ENCODE peak calls at places on chromosomes 3 and 15, in five cellular contexts. G is upper lobe of left lung; V is left lung; B is CD8-positive, alpha-beta T cell; X is right atrium auricular region. Q is an unnamed sample.

GRCh38 chr3:72969766-72970165 is 26.8 kb upstream of the PPP4R2 start:
- DNase-seq in G (no peak), B (no peak), X (no peak), V (no peak), Q (no peak)

GRCh38 chr3:39098473-39099000 is 8.9 kb downstream of the GORASP1 start:
- DNase-seq in X (no peak), V (no peak), B (no peak), G (no peak), Q (no peak)

GRCh38 chr3:113275876-113276580 is 64.7 kb downstream of the BOC start:
- DNase-seq in V (no peak), X (peak; percentile 78), G (no peak), B (no peak), Q (no peak)

GRCh38 chr3:129723558-129724324 is 117.3 kb upstream of the PLXND1 start:
- DNase-seq in G (no peak), B (no peak), V (no peak), X (peak; percentile 83), Q (no peak)

GRCh38 chr3:133114198-133114597 is 76.0 kb downstream of the TMEM108 start:
- DNase-seq in V (no peak), X (no peak), B (no peak), G (no peak), Q (no peak)

GRCh38 chr3:102002056-102002455 is 152.7 kb downstream of the NFKBIZ start:
- DNase-seq in X (no peak), G (no peak), B (no peak), V (no peak), Q (no peak)

GRCh38 chr3:79086514-79086913 is 681.3 kb downstream of the ROBO1 start:
- DNase-seq in B (no peak), G (no peak), X (no peak), V (no peak), Q (no peak)

GRCh38 chr3:13700889-13701288 is 152.0 kb downstream of the FBLN2 start:
- DNase-seq in B (no peak), G (no peak), X (no peak), V (no peak), Q (no peak)

GRCh38 chr3:14170569-14171159 is 7.7 kb downstream of the XPC start:
- DNase-seq in X (no peak), B (no peak), V (no peak), G (no peak), Q (no peak)

GRCh38 chr15:90780916-90781315 is 63.8 kb downstream of the BLM start:
- DNase-seq in X (no peak), B (peak; percentile 11), V (no peak), G (no peak), Q (no peak)

GRCh38 chr3:98779936-98780335 is 16.8 kb downstream of the ST3GAL6 start:
- DNase-seq in B (no peak), V (no peak), G (no peak), X (no peak), Q (no peak)

GRCh38 chr3:18964640-18965039 is 183.7 kb upstream of the KCNH8 start:
- DNase-seq in V (no peak), G (no peak), X (no peak), B (no peak), Q (no peak)

GRCh38 chr3:57120040-57120802 is 44.9 kb downstream of the IL17RD start:
- DNase-seq in V (no peak), X (no peak), B (no peak), G (no peak), Q (no peak)

GRCh38 chr3:120604382-120604781 is 8.2 kb downstream of the NDUFB4 start:
- DNase-seq in G (no peak), X (no peak), V (no peak), B (no peak), Q (no peak)

GRCh38 chr15:36185438-36185837 is 394.0 kb upstream of the CDIN1 start:
- DNase-seq in G (no peak), B (no peak), V (no peak), X (no peak), Q (no peak)

GRCh38 chr3:188212308-188212969 is 58.5 kb downstream of the LPP start:
- DNase-seq in X (peak; percentile 57), G (no peak), B (no peak), V (no peak), Q (no peak)

GRCh38 chr15:64857421-64857820 is 15.7 kb downstream of the PLEKHO2 start:
- DNase-seq in X (no peak), G (no peak), B (no peak), V (no peak), Q (no peak)

GRCh38 chr3:47578691-47579632 is at the start of gene CSPG5:
- DNase-seq in G (peak; percentile 90), V (no peak), B (peak; percentile 17), X (no peak), Q (no peak)

DNA sequence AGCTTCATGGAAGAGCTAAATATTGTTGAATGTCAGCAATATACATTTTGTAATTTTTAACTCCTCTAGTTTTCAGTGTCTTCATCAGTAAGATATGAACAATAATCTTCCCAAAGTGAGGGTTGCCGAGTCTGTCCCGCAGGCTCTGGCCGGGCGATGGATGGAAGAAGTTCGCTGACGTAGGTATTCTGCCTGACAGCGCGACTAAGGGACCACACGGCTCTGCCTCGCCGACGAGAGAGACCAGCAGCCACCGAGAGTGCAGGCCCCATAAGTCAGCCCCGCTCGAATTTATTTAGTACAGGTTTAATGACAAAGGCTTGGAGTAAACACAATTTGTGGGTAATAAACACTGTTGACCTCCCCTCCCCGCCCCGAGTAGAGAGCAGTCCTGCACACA is 427.4 kb upstream of the NECTIN3 start:
- DNase-seq in B (no peak), G (peak; percentile 32), X (no peak), V (no peak), Q (no peak)
- H3K27me3 ChIP-seq in B (no peaks in the 10 kb centered on the region), G (no peaks in the 10 kb centered on the region), X (no peaks in the 10 kb centered on the region), V (no peaks in the 10 kb centered on the region), Q (no peaks in the 10 kb centered on the region)

DNA sequence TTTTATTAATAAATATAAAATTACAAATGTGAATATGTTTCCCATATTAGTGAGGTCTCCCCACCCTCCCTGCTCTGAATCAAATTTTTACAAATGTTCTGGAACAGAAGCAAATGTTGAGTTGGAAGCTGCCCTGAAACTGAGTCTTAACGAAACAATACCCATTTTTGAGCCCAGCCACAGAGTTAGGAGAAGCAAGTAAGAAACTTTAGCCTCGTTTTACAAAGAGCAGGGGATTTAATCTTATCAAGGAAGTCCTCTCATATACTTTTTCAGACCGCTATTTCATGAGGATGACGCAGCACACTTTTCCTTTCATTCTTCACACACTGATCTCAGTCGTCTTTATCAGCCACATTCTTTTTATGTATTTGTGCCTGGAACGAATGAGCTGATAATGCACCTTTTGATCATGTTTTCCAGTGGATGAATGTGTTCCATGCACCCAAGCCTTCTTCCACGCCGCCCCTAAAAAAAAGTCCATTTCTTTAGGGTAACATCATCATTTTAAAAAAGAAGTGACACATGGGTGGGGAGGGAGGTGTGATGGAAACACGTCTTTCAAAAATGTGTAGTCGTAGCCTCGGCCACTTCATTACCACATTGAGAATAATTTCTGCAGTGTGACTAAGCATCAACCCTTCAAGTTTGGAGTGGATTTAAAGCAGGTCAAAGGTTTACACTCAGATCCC is 48.1 kb downstream of the SETMAR start:
- DNase-seq in B (peak; percentile 13), G (no peak), X (no peak), V (no peak), Q (no peak)
- TF ChIP-seq CTCF in B (peak; percentile 23), G (no peak), X (peak; percentile 39), V (peak; percentile 24), Q (peak; percentile 58)

GRCh38 chr3:44509985-44510360 is 32.5 kb upstream of the ZNF445 start:
- DNase-seq in G (no peak), B (peak; percentile 11), X (no peak), V (no peak), Q (no peak)

GRCh38 chr3:44506961-44507360 is 29.5 kb upstream of the ZNF445 start:
- DNase-seq in B (no peak), X (no peak), V (no peak), G (no peak), Q (no peak)

GRCh38 chr3:44509393-44509921 is 32.0 kb upstream of the ZNF445 start:
- DNase-seq in B (no peak), V (no peak), X (no peak), G (no peak), Q (no peak)

GRCh38 chr3:44504566-44504965 is 27.1 kb upstream of the ZNF445 start:
- DNase-seq in G (no peak), B (no peak), X (no peak), V (no peak), Q (no peak)

GRCh38 chr3:44506556-44506955 is 29.1 kb upstream of the ZNF445 start:
- DNase-seq in X (no peak), B (no peak), V (no peak), G (no peak), Q (no peak)
- H3K9me3 ChIP-seq in X (no peaks in the 10 kb centered on the region), B (peaks cover 2% of the 10 kb centered on the region), V (peaks cover 16% of the 10 kb centered on the region), G (peaks cover 10% of the 10 kb centered on the region), Q (peaks cover 10% of the 10 kb centered on the region)

GRCh38 chr3:186362409-186362757 is 349 bp upstream of the DGKG start:
- DNase-seq in V (no peak), B (no peak), G (no peak), X (no peak), Q (no peak)
- H3K27me3 ChIP-seq in V (peaks cover 60% of the 10 kb centered on the region), B (peaks cover 11% of the 10 kb centered on the region), G (peaks cover 11% of the 10 kb centered on the region), X (no peaks in the 10 kb centered on the region), Q (peaks cover 41% of the 10 kb centered on the region)

DNA sequence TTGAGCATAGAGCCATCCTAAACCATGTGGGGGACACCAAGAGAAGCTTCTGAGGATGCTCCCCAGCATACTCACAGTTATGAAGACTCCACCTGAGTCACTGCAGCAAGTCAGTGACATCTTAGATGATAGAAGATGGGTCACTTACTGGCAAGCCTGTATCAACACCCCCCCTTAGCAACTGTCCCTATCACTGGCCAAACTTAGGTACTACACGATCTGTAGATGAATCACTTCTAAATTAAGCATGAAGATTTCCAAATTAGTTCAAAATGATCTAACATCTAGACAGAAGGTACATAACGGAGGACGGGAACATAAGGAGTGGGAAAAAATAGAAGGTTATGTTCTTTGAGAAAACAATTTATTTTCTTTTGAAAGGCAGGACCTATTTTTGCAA is 13.2 kb upstream of the LMCD1 start:
- DNase-seq in B (no peak), X (no peak), G (no peak), V (no peak), Q (no peak)
- TF ChIP-seq CTCF in B (no peak), X (no peak), G (no peak), V (no peak), Q (no peak)

GRCh38 chr3:15645740-15646490 is 44.4 kb downstream of the BTD start:
- DNase-seq in B (no peak), G (no peak), X (no peak), V (no peak), Q (no peak)
- H3K9me3 ChIP-seq in B (no peaks in the 10 kb centered on the region), G (no peaks in the 10 kb centered on the region), X (no peaks in the 10 kb centered on the region), V (no peaks in the 10 kb centered on the region), Q (no peaks in the 10 kb centered on the region)

DNA sequence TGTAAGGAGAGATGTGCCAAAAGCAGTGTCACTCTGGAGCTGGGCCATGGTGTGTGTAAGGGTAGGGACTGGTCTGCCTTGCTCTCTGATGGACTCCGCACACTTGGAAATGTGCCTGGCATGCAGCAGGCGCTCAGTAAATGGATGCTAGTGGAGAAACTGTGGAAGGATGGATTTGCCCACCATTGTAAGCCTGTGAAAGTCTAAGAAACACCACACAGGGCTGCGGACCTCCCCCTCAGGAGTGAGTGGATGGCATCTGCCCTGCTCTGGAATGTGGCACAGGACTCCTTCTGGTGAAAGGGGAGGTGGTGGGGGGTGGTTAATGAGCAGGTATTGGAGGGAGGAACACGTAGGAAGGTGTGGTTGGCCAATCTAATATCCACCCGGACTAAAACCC is 62.2 kb upstream of the ACAN start:
- DNase-seq in V (no peak), X (no peak), G (no peak), B (no peak), Q (no peak)
- H3K27me3 ChIP-seq in V (peaks cover 46% of the 10 kb centered on the region), X (no peaks in the 10 kb centered on the region), G (no peaks in the 10 kb centered on the region), B (no peaks in the 10 kb centered on the region), Q (peaks cover 7% of the 10 kb centered on the region)